ENCODE peak calls at places on chromosomes 11 and 22, in six cellular contexts. Q is RWPE1, R is MM.1S, S is CD14-positive monocyte, G is esophagus squamous epithelium, L is right lobe of liver. K is an unnamed sample.
A peak's percentile ranks its signal among the peaks of the same experiment; 100 is the strongest.

GRCh38 chr11:112277029-112277428 is 16.4 kb upstream of the PLET1 start:
- DNase-seq in Q (no peak), R (no peak), S (no peak), G (no peak), L (no peak), K (no peak)

GRCh38 chr11:23103403-23103802 is 243.1 kb upstream of the CCDC179 start:
- DNase-seq in Q (no peak), R (no peak), S (no peak), G (no peak), L (no peak), K (no peak)

GRCh38 chr11:34897171-34897870 is 18.9 kb downstream of the APIP start:
- DNase-seq in Q (no peak), R (no peak), S (no peak), G (no peak), L (no peak), K (no peak)

GRCh38 chr22:49825436-49825835 is 2.2 kb downstream of the BRD1 start:
- DNase-seq in Q (no peak), R (no peak), S (no peak), G (no peak), L (no peak), K (peak; percentile 18)

GRCh38 chr11:70503878-70504240 is 105.5 kb downstream of the CTTN start:
- DNase-seq in Q (no peak), R (no peak), S (no peak), G (no peak), L (peak; percentile 25), K (no peak)

GRCh38 chr11:19395050-19395449 is 154.3 kb upstream of the E2F8 start:
- DNase-seq in Q (no peak), R (no peak), S (no peak), G (no peak), L (no peak), K (no peak)

GRCh38 chr11:35390737-35391682 is 28.3 kb downstream of the SLC1A2 start:
- DNase-seq in Q (peak; percentile 58), R (no peak), S (no peak), G (no peak), L (peak; percentile 60), K (peak; percentile 80)

GRCh38 chr22:27110985-27111451 is 453.6 kb downstream of the MIAT start:
- DNase-seq in Q (no peak), R (no peak), S (no peak), G (no peak), L (no peak), K (no peak)

GRCh38 chr22:35910926-35911325 is 117.7 kb downstream of the RBFOX2 start:
- DNase-seq in Q (no peak), R (no peak), S (no peak), G (no peak), L (no peak), K (no peak)

GRCh38 chr22:24695958-24696511 is 78.5 kb downstream of the PIWIL3 start:
- DNase-seq in Q (no peak), R (peak; percentile 12), S (no peak), G (no peak), L (no peak), K (no peak)

GRCh38 chr22:44431256-44431655 is 66.8 kb downstream of the RTL6 start:
- DNase-seq in Q (no peak), R (no peak), S (no peak), G (no peak), L (no peak), K (no peak)

GRCh38 chr22:23415490-23415851 is 164.6 kb downstream of the IGLL1 start:
- DNase-seq in Q (no peak), R (no peak), S (no peak), G (no peak), L (no peak), K (no peak)

GRCh38 chr11:8773916-8774537 is 91.4 kb downstream of the RPL27A start:
- DNase-seq in Q (no peak), R (no peak), S (no peak), G (no peak), L (no peak), K (no peak)

GRCh38 chr22:47069270-47069669 is 306.8 kb downstream of the TBC1D22A start:
- DNase-seq in Q (no peak), R (no peak), S (no peak), G (no peak), L (no peak), K (no peak)

GRCh38 chr11:77503006-77503405 is 29.1 kb upstream of the PAK1 start:
- DNase-seq in Q (no peak), R (no peak), S (no peak), G (no peak), L (no peak), K (peak; percentile 30)

GRCh38 chr11:63629426-63629825 is 15.2 kb upstream of the PLAAT3 start:
- DNase-seq in Q (no peak), R (no peak), S (no peak), G (no peak), L (no peak), K (no peak)

GRCh38 chr11:32437406-32438345 is 2.3 kb upstream of the WT1 start:
- DNase-seq in Q (no peak), R (no peak), S (no peak), G (no peak), L (no peak), K (no peak)

GRCh38 chr11:10592331-10592730 is 23.9 kb upstream of the LYVE1 start:
- DNase-seq in Q (peak; percentile 84), R (no peak), S (no peak), G (no peak), L (no peak), K (peak; percentile 88)

GRCh38 chr11:44750440-44751005 is 23.8 kb downstream of the TSPAN18 start:
- DNase-seq in Q (no peak), R (no peak), S (no peak), G (no peak), L (no peak), K (no peak)

GRCh38 chr22:33922268-33922667 is 2.0 kb upstream of the LARGE1 start:
- DNase-seq in Q (no peak), R (peak; percentile 31), S (no peak), G (no peak), L (peak; percentile 59), K (no peak)

GRCh38 chr11:2789791-2790580 is 90.2 kb upstream of the KCNQ1OT1 start:
- DNase-seq in Q (no peak), R (no peak), S (peak; percentile 30), G (no peak), L (no peak), K (no peak)

GRCh38 chr11:60756307-60757032 is at the start of gene MS4A15:
- DNase-seq in Q (peak; percentile 22), R (peak; percentile 80), S (no peak), G (no peak), L (no peak), K (no peak)

GRCh38 chr11:97965849-97966646 is 1054.7 kb upstream of the CNTN5 start:
- DNase-seq in Q (peak; percentile 85), R (no peak), S (no peak), G (no peak), L (no peak), K (peak; percentile 91)

GRCh38 chr22:41638124-41638523 is 17.0 kb downstream of the XRCC6 start:
- DNase-seq in Q (no peak), R (no peak), S (no peak), G (no peak), L (no peak), K (no peak)

GRCh38 chr11:114166897-114167323 is 107.4 kb downstream of the ZBTB16 start:
- DNase-seq in Q (peak; percentile 77), R (peak; percentile 87), S (no peak), G (no peak), L (no peak), K (peak; percentile 87)

GRCh38 chr11:6452219-6452618 is 11.4 kb upstream of the HPX start:
- DNase-seq in Q (no peak), R (no peak), S (no peak), G (no peak), L (no peak), K (no peak)

GRCh38 chr11:132463941-132464340 is 1068.4 kb downstream of the OPCML start:
- DNase-seq in Q (no peak), R (no peak), S (no peak), G (no peak), L (no peak), K (no peak)

GRCh38 chr11:132466983-132467382 is 1065.3 kb downstream of the OPCML start:
- DNase-seq in Q (no peak), R (no peak), S (no peak), G (no peak), L (no peak), K (no peak)

DNA sequence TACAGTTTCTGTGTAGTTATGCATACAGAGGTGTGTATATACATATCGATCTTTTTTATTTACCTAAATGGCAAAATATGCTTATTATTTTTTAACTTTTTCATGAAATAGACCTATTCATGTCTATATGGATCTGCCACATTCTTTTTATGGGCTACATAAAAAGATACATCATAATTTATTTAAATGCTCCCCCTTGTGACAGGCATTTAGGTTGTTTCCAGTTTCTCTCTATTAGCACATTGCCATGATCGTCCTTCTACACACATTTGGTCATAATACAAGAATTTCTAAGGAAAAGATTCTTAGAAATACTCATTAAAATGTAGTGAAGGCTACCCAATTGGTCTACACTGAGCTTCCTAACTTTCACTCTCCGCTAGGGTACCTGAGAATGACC is 1067.4 kb downstream of the OPCML start:
- DNase-seq in Q (no peak), R (no peak), S (no peak), G (no peak), L (no peak), K (no peak)
- TF ChIP-seq CTCF in Q (no peak), R (no peak), S (no peak), G (no peak), L (no peak), K (peak; percentile 57)

GRCh38 chr22:17536269-17536668 is 27.0 kb upstream of the SLC25A18 start:
- DNase-seq in Q (no peak), R (no peak), S (no peak), G (no peak), L (no peak), K (no peak)
- TF ChIP-seq CTCF in Q (no peak), R (no peak), S (no peak), G (no peak), L (no peak), K (no peak)

GRCh38 chr11:30586251-30587144 is at the start of gene MPPED2:
- DNase-seq in Q (peak; percentile 13), R (peak; percentile 56), S (no peak), G (no peak), L (peak; percentile 60), K (no peak)
- TF ChIP-seq CTCF in Q (no peak), R (peak; percentile 53), S (peak; percentile 43), G (no peak), L (peak; percentile 53), K (no peak)

DNA sequence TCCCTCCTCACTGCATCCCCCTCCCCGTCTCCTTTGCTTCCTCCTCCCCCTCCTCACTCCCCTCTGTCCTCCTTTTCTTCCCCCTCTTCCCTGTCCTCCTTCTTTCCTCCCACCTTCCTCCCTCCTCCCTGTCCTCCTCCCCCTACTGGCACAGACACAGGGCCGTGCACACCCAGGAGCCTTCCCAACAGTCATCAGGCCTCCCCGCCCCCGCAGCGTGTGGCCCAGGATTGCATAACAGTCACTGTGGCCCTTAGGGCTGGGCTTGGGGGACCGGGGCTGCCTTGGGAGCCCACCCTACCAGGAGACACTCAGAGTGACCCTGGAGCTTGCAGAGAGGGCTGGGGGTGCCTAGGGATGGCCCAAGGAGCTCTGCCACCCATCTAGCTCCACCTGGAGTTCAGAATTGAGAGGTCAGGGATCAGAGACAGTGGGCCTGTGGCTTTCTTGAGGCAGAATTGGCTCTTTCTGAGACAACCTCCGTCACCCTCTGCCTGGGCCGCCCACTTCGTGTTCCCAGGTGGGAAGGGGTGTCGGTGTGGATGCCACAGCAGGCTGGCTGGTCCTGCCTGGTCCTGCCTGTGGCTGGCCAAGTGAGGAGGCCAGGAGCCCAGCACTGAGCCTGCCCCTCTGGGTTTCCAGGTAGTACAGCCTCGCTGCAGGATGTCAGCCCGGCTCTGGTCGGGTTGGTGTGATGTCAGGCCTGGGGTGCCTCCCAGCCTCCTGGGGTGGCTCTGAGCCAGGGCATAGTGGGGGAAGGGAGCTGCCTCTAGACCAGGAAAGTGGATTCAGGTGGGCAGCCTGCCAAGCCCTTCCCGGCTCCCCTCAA is 1.6 kb downstream of the SPI1 start:
- DNase-seq in Q (no peak), R (no peak), S (peak; percentile 73), G (no peak), L (peak; percentile 80), K (no peak)
- TF ChIP-seq CTCF in Q (no peak), R (no peak), S (no peak), G (no peak), L (no peak), K (no peak)

K was measured in HFFc6.